ENCODE peak calls at places on chromosomes 4 and X, in five cellular contexts. N is A549, Y is mesendoderm, L is hepatocyte, Q is neuronal stem cell. O is an unnamed sample.

GRCh38 chr4:8201341-8201781 is 2.3 kb downstream of the SH3TC1 start:
- DNase-seq in N (no peak), Y (no peak), L (no peak), Q (no peak), O (no peak)

GRCh38 chrX:151488677-151489076 is 74.8 kb upstream of the PASD1 start:
- DNase-seq in N (peak; percentile 18), Y (peak; percentile 47), L (no peak), Q (no peak), O (no peak)

GRCh38 chrX:75038925-75039324 is 113.7 kb upstream of the NEXMIF start:
- DNase-seq in N (no peak), Y (peak; percentile 23), L (no peak), Q (no peak), O (peak; percentile 2)

GRCh38 chr4:112895785-112896184 is 153.7 kb upstream of the ANK2 start:
- DNase-seq in N (no peak), Y (peak; percentile 64), L (no peak), Q (peak; percentile 49), O (peak; percentile 32)

GRCh38 chr4:835148-836002 is 9.4 kb upstream of the CPLX1 start:
- DNase-seq in N (no peak), Y (no peak), L (no peak), Q (no peak), O (no peak)

GRCh38 chrX:103941201-103941975 is 21.0 kb upstream of the TMSB15B start:
- DNase-seq in N (peak; percentile 19), Y (peak; percentile 34), L (peak; percentile 19), Q (no peak), O (peak; percentile 44)

GRCh38 chr4:6472008-6472386 is 417 bp downstream of the PPP2R2C start:
- DNase-seq in N (no peak), Y (no peak), L (no peak), Q (no peak), O (no peak)

GRCh38 chr4:89269267-89269666 is 38.3 kb downstream of the GPRIN3 start:
- DNase-seq in N (no peak), Y (no peak), L (no peak), Q (no peak), O (no peak)

GRCh38 chr4:95318483-95318882 is 230.3 kb downstream of the UNC5C start:
- DNase-seq in N (no peak), Y (no peak), L (no peak), Q (no peak), O (no peak)

GRCh38 chr4:83285022-83285387 is 407 bp upstream of the COQ2 start:
- DNase-seq in N (peak; percentile 15), Y (peak; percentile 19), L (peak; percentile 18), Q (no peak), O (peak; percentile 76)

GRCh38 chr4:6986067-6986780 is 56.9 kb upstream of the TADA2B start:
- DNase-seq in N (no peak), Y (peak; percentile 60), L (peak; percentile 57), Q (no peak), O (peak; percentile 69)

GRCh38 chr4:17701882-17702281 is 79.5 kb downstream of the FAM184B start:
- DNase-seq in N (no peak), Y (no peak), L (no peak), Q (no peak), O (no peak)

GRCh38 chr4:79597266-79597665 is 189.2 kb upstream of the GK2 start:
- DNase-seq in N (no peak), Y (no peak), L (no peak), Q (no peak), O (peak; percentile 28)

GRCh38 chr4:110527156-110527555 is 51.2 kb downstream of the ENPEP start:
- DNase-seq in N (no peak), Y (no peak), L (no peak), Q (no peak), O (no peak)

GRCh38 chr4:32140636-32141035 is 1420.5 kb downstream of the PCDH7 start:
- DNase-seq in N (no peak), Y (peak; percentile 14), L (peak; percentile 19), Q (no peak), O (peak; percentile 76)

GRCh38 chr4:115711575-115711974 is 598.2 kb upstream of the NDST4 start:
- DNase-seq in N (no peak), Y (peak; percentile 22), L (peak; percentile 13), Q (peak; percentile 14), O (peak; percentile 20)

GRCh38 chr4:158861766-158862165 is 92.9 kb downstream of the FNIP2 start:
- DNase-seq in N (no peak), Y (peak; percentile 42), L (no peak), Q (no peak), O (no peak)

GRCh38 chr4:172134536-172134935 is 321.3 kb downstream of the GALNTL6 start:
- DNase-seq in N (no peak), Y (no peak), L (no peak), Q (no peak), O (no peak)

GRCh38 chr4:807792-808191 is 18.1 kb downstream of the CPLX1 start:
- DNase-seq in N (no peak), Y (no peak), L (no peak), Q (no peak), O (no peak)

GRCh38 chr4:108492816-108493595 is 127.4 kb upstream of the RPL34 start:
- DNase-seq in N (no peak), Y (peak; percentile 76), L (peak; percentile 15), Q (no peak), O (peak; percentile 42)

GRCh38 chrX:107678957-107679740 is 50.8 kb downstream of the PRPS1 start:
- DNase-seq in N (no peak), Y (no peak), L (peak; percentile 54), Q (no peak), O (peak; percentile 84)

GRCh38 chrX:155148724-155149537 is 67.3 kb upstream of the VBP1 start:
- DNase-seq in N (peak; percentile 5), Y (peak; percentile 34), L (no peak), Q (peak; percentile 0), O (peak; percentile 6)

GRCh38 chrX:71068052-71068918 is at the start of gene SNX12:
- DNase-seq in N (peak; percentile 93), Y (peak; percentile 96), L (peak; percentile 92), Q (peak; percentile 85), O (peak; percentile 94)

GRCh38 chr4:149801416-149801815 is 14.2 kb downstream of the IQCM start:
- DNase-seq in N (no peak), Y (no peak), L (no peak), Q (no peak), O (no peak)

GRCh38 chrX:40818236-40818635 is 82.9 kb upstream of the MED14 start:
- DNase-seq in N (no peak), Y (no peak), L (no peak), Q (no peak), O (no peak)

GRCh38 chr4:79623125-79623905 is 215.3 kb upstream of the GK2 start:
- DNase-seq in N (no peak), Y (no peak), L (no peak), Q (no peak), O (no peak)

GRCh38 chrX:38870386-38870895 is 69.2 kb downstream of the MID1IP1 start:
- DNase-seq in N (no peak), Y (peak; percentile 55), L (no peak), Q (no peak), O (no peak)

GRCh38 chrX:25020391-25021131 is 4.8 kb upstream of the ARX start:
- DNase-seq in N (peak; percentile 80), Y (peak; percentile 52), L (peak; percentile 66), Q (no peak), O (no peak)

GRCh38 chr4:40811886-40812857 is 62.4 kb downstream of the NSUN7 start:
- DNase-seq in N (no peak), Y (no peak), L (no peak), Q (no peak), O (peak; percentile 64)

GRCh38 chrX:30278365-30278764 is 30.8 kb downstream of the NR0B1 start:
- DNase-seq in N (no peak), Y (no peak), L (no peak), Q (no peak), O (peak; percentile 49)

GRCh38 chr4:67575232-67575888 is 16.8 kb downstream of the STAP1 start:
- DNase-seq in N (no peak), Y (peak; percentile 8), L (no peak), Q (no peak), O (no peak)

GRCh38 chr4:67570537-67570936 is 12.0 kb downstream of the STAP1 start:
- DNase-seq in N (no peak), Y (no peak), L (no peak), Q (no peak), O (no peak)

GRCh38 chr4:67571975-67572374 is 13.4 kb downstream of the STAP1 start:
- DNase-seq in N (no peak), Y (no peak), L (no peak), Q (no peak), O (no peak)

GRCh38 chr4:67575889-67576329 is 17.4 kb downstream of the STAP1 start:
- DNase-seq in N (no peak), Y (no peak), L (no peak), Q (no peak), O (no peak)

DNA sequence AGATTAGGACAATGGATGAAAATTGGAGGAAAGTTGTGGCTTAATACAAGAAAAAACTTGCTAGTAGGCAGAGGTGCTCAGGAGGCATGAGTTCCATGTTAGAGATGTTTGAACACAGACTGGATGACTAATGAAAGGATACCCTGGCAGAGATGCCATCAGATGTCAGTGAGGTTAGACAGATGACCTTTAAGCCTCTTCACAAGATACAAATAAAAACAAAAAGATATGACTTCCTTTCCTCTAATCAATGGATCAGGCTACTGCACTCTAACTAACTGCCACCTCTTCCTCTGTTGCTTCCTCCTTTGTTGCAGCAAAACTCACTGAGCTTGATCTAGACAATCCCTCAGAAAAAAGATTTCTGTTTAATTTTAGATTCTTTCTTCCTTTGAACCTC is 14.7 kb downstream of the STAP1 start:
- DNase-seq in N (no peak), Y (no peak), L (no peak), Q (no peak), O (no peak)
- H3K4me2 ChIP-seq in N (no peak overlapping the region), Y (no peak overlapping the region), L (no peak overlapping the region), Q (no peak overlapping the region), O (no peak overlapping the region)

DNA sequence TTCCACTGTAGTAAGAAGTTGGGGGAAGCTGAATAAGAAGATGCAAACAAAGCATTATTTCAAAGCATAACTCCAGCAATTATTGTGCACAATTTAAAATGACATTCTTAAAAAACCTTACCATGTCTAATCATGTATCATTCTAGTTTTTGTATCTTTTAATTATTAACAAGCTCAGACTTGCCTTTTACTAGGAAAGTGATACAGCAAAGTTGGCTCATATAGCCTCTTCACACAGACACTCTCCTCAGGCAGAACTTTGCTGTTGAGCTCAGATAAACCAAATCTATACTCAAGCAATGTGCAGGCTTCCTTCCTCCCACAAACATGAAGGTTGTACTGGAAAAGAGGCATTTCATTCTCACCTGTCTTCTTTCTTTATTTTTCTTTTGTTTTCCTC is 358.7 kb upstream of the EMCN start:
- DNase-seq in N (no peak), Y (no peak), L (no peak), Q (no peak), O (no peak)
- H3K4me1 ChIP-seq in N (no peaks in the 10 kb centered on the region), Y (peaks cover 2% of the 10 kb centered on the region), L (no peaks in the 10 kb centered on the region), Q (no peaks in the 10 kb centered on the region), O (no peaks in the 10 kb centered on the region)

DNA sequence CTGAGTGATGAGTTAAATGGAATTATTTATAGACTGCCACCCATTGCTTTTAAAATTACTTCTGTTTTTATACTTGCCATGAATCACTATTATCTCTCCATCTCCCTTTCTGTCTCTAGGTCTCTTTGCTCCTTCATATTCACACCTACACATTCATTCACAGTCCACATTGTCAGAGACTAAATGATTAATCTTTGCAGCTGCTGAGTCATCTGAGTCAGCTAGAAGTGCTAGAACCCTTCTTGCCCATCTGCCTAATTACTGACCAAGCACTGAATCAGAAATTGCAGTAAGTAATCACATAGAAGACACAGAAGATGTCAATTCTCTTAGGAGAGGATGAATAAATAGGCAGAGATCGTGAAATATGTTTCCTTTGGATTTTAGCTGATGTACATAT is 31.6 kb upstream of the RPS6KA6 start:
- DNase-seq in N (no peak), Y (peak; percentile 4), L (no peak), Q (no peak), O (no peak)
- H3K4me2 ChIP-seq in N (no peak overlapping the region), Y (no peak overlapping the region), L (no peak overlapping the region), Q (no peak overlapping the region), O (no peak overlapping the region)

GRCh38 chr4:140256335-140256734 is 102.4 kb upstream of the MAML3 start:
- DNase-seq in N (peak; percentile 44), Y (peak; percentile 59), L (peak; percentile 52), Q (no peak), O (peak; percentile 57)
- H3K4me1 ChIP-seq in N (peaks cover 70% of the 10 kb centered on the region), Y (peaks cover 13% of the 10 kb centered on the region), L (peaks cover 43% of the 10 kb centered on the region), Q (peaks cover 14% of the 10 kb centered on the region), O (peaks cover 19% of the 10 kb centered on the region)

O was measured in mesenchymal stem cell.